ENCODE peak calls at places on chromosomes 16 and 17, in four cellular contexts. E is GM04504; H is amniotic stem cell; V is stimulated activated CD4-positive, alpha-beta T cell treated with anti-CD3 and anti-CD28 coated beads, Interleukin-2, amount 100 ng/mL, for 48 hours. R is an unnamed sample.

GRCh38 chr16:815861-816260 is 15.3 kb upstream of the GNG13 start:
- DNase-seq in E (no peak), H (no peak), V (no peak), R (no peak)

GRCh38 chr17:51228177-51228576 is 31.7 kb downstream of the MBTD1 start:
- DNase-seq in E (peak; percentile 21), H (no peak), V (no peak), R (no peak)

GRCh38 chr17:3922765-3923164 is 6.5 kb upstream of the P2RX1 start:
- DNase-seq in E (no peak), H (no peak), V (no peak), R (no peak)

GRCh38 chr17:30894236-30894635 is 11.8 kb downstream of the TEFM start:
- DNase-seq in E (no peak), H (no peak), V (no peak), R (no peak)

GRCh38 chr17:21352221-21352980 is 23.8 kb upstream of the KCNJ12 start:
- DNase-seq in E (no peak), H (no peak), V (no peak), R (no peak)

GRCh38 chr17:37024181-37024637 is 75.5 kb downstream of the AATF start:
- DNase-seq in E (no peak), H (no peak), V (no peak), R (no peak)

GRCh38 chr17:81039854-81040758 is 5.2 kb downstream of the BAIAP2 start:
- DNase-seq in E (no peak), H (peak; percentile 51), V (no peak), R (no peak)

GRCh38 chr16:89315791-89316581 is 98.5 kb downstream of the ZNF778 start:
- DNase-seq in E (peak; percentile 70), H (no peak), V (peak; percentile 51), R (no peak)

GRCh38 chr16:53829186-53829747 is 125.3 kb downstream of the FTO start:
- DNase-seq in E (no peak), H (no peak), V (no peak), R (no peak)

GRCh38 chr16:53129281-53130192 is 74.7 kb downstream of the CHD9 start:
- DNase-seq in E (no peak), H (peak; percentile 21), V (no peak), R (no peak)

R was measured in ecto neural progenitor cell.